ENCODE peak calls at places on chromosome 11, in eight cellular contexts. O is A549; U is lower lobe of right lung; Q is Karpas-422; M is esophagus muscularis mucosa; S is thyroid gland; F is neuronal stem cell; H is CD8-positive, alpha-beta memory T cell. K is an unnamed sample.
A peak's percentile ranks its signal among the peaks of the same experiment; 100 is the strongest.

GRCh38 chr11:12731841-12732336 is 57.7 kb downstream of the TEAD1 start:
- DNase-seq in F (no peak), U (no peak), S (no peak), O (no peak), Q (no peak), M (no peak), H (no peak), K (no peak)

GRCh38 chr11:14956111-14956510 is 16.0 kb downstream of the CALCA start:
- DNase-seq in S (peak; percentile 92), Q (no peak), U (no peak), F (no peak), H (no peak), O (no peak), M (peak; percentile 57), K (no peak)

GRCh38 chr11:80726236-80726635 is 1285.4 kb upstream of the TENM4 start:
- DNase-seq in Q (no peak), S (no peak), O (no peak), M (no peak), U (no peak), F (no peak), H (no peak), K (no peak)

GRCh38 chr11:119320593-119321524 is 3.9 kb upstream of the MCAM start:
- DNase-seq in O (no peak), M (peak; percentile 92), F (no peak), Q (peak; percentile 79), S (peak; percentile 24), H (peak; percentile 31), U (peak; percentile 64), K (peak; percentile 24)

GRCh38 chr11:110027627-110028371 is 65.4 kb upstream of the ZC3H12C start:
- DNase-seq in H (no peak), Q (no peak), S (no peak), O (no peak), U (no peak), M (no peak), F (no peak), K (no peak)

GRCh38 chr11:67572305-67572704 is 11.3 kb upstream of the GSTP1 start:
- DNase-seq in M (no peak), Q (no peak), S (no peak), H (no peak), O (no peak), F (no peak), U (no peak), K (no peak)

GRCh38 chr11:1531961-1532586 is 40.0 kb downstream of the DUSP8 start:
- DNase-seq in H (no peak), F (no peak), Q (no peak), O (no peak), U (no peak), S (no peak), M (no peak), K (no peak)

GRCh38 chr11:73195191-73196007 is 22.7 kb upstream of the P2RY2 start:
- DNase-seq in O (peak; percentile 64), M (no peak), Q (no peak), H (no peak), F (no peak), U (no peak), S (no peak), K (no peak)

GRCh38 chr11:1219836-1220810 is 2.7 kb upstream of the MUC5B start:
- DNase-seq in S (peak; percentile 33), F (no peak), M (no peak), Q (no peak), H (no peak), U (peak; percentile 50), O (no peak), K (no peak)

GRCh38 chr11:34850339-34850738 is 65.8 kb downstream of the APIP start:
- DNase-seq in S (no peak), F (no peak), U (no peak), H (no peak), Q (no peak), O (no peak), M (peak; percentile 34), K (no peak)

GRCh38 chr11:44861829-44862545 is 88.7 kb downstream of the TP53I11 start:
- DNase-seq in M (peak; percentile 96), U (peak; percentile 64), H (peak; percentile 69), S (peak; percentile 7), F (no peak), Q (no peak), O (peak; percentile 94), K (peak; percentile 97)

GRCh38 chr11:134762248-134763029 is 350.4 kb upstream of the B3GAT1 start:
- DNase-seq in U (no peak), F (no peak), Q (no peak), S (no peak), M (peak; percentile 68), H (no peak), O (no peak), K (no peak)

GRCh38 chr11:119712459-119713360 is 16.3 kb downstream of the NECTIN1 start:
- DNase-seq in U (no peak), M (no peak), F (no peak), Q (no peak), O (no peak), H (no peak), S (no peak), K (no peak)

GRCh38 chr11:89405629-89406028 is 85.5 kb downstream of the NOX4 start:
- DNase-seq in O (no peak), S (no peak), M (no peak), H (no peak), Q (peak; percentile 69), U (no peak), F (no peak), K (no peak)

GRCh38 chr11:115170133-115170815 is 333.9 kb downstream of the CADM1 start:
- DNase-seq in H (no peak), S (peak; percentile 61), U (no peak), O (no peak), M (no peak), F (peak; percentile 38), Q (peak; percentile 68), K (no peak)

GRCh38 chr11:124612045-124612444 is 817 bp downstream of the PANX3 start:
- DNase-seq in H (no peak), U (no peak), S (no peak), Q (no peak), O (no peak), M (no peak), F (no peak), K (no peak)

GRCh38 chr11:57681168-57681567 is 13.3 kb downstream of the ZDHHC5 start:
- DNase-seq in U (no peak), F (no peak), Q (no peak), H (no peak), M (no peak), O (no peak), S (no peak), K (no peak)

GRCh38 chr11:107747622-107748021 is 35.8 kb upstream of the SLN start:
- DNase-seq in F (no peak), O (no peak), H (no peak), U (no peak), S (no peak), M (no peak), Q (no peak), K (no peak)

GRCh38 chr11:46480166-46480726 is 88.7 kb upstream of the CHRM4 start:
- DNase-seq in Q (no peak), O (no peak), S (no peak), H (no peak), F (no peak), M (no peak), U (no peak), K (no peak)

GRCh38 chr11:57567210-57567511 is 311 bp downstream of the UBE2L6 start:
- DNase-seq in Q (peak; percentile 63), O (no peak), U (no peak), F (no peak), S (no peak), H (peak; percentile 16), M (no peak), K (peak; percentile 31)

GRCh38 chr11:115266066-115266465 is 238.1 kb downstream of the CADM1 start:
- DNase-seq in M (no peak), Q (no peak), F (no peak), S (no peak), U (no peak), O (no peak), H (no peak), K (no peak)

DNA sequence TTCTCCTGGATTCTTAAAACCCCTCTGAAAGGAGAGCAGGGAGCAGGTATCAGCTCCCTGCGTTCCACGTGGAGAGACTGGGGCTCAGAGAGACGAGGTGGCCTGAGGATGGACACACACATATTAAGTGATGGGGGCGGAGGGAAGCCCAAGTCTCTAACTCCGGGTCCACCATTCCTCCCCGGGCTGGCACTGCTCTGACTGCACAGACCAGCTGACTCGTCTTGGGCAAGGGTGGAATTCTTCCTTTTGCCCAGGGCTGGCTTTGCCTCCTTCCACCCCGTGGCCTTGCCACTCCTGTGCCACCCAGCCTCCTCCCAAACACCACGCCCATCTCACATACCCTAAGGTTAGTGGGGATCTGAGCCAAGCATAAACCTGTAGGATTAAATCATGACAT is 65.0 kb downstream of the BUD13 start:
- DNase-seq in H (no peak), U (no peak), Q (no peak), S (no peak), F (no peak), M (no peak), O (no peak), K (no peak)
- H3K4me3 ChIP-seq in H (no peak overlapping the region), U (no peak overlapping the region), Q (no peak overlapping the region), S (no peak overlapping the region), F (no peak overlapping the region), M (no peak overlapping the region), O (no peak overlapping the region), K (no peak overlapping the region)

GRCh38 chr11:61752925-61753551 is 602 bp downstream of the MYRF start:
- DNase-seq in F (no peak), Q (no peak), S (no peak), O (no peak), M (no peak), H (no peak), U (no peak), K (no peak)
- H3K27ac ChIP-seq in F (no peak overlapping the region), Q (no peak overlapping the region), S (no peak overlapping the region), O (peak overlapping the region; percentile 95), M (no peak overlapping the region), H (peak overlapping the region; percentile 51), U (peak overlapping the region; percentile 34), K (no peak overlapping the region)

DNA sequence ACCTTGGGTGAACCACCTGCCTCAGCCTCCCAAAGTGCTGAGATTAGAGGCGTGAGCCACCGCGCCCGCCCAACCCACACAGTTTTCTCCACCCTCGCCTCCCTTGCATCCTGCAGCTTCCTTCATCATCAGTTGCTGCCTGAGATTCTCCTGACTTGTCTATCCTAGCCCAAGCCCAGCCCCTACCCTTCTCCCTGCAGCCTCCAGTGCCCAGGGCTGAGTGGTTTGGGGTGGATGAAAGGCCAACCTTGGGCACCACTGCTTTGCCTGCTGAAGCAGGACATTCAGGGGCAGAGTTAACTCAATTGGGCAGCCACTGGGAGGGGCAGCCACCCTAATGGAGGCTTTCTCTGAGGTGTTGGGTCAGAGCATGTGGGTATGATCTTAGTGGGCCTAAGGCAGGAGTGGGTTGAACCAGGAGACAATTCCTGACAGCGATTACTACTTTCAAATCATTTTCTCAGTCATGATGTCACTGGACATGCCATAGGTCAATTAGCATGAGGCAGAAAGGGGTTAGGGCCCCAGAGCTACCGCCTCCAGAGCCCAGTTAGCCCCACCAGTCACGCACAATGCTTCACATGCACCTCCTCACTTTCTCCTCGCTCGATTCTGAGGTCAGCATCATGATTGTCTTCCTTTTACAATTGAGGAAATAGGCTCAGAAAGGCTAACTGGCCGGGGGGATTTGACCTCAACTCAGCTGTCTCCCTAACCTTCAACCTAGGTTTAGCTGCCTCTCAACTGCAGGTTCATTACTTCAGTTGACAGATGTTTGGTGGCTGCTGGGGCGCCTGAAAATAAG is 1.0 kb upstream of the FKBP2 start:
- DNase-seq in M (no peak), O (no peak), H (no peak), Q (peak; percentile 85), F (no peak), S (no peak), U (no peak), K (no peak)
- H3K4me1 ChIP-seq in M (peaks cover 46% of the 10 kb centered on the region), O (peaks cover 45% of the 10 kb centered on the region), H (peaks cover 35% of the 10 kb centered on the region), Q (peaks cover 57% of the 10 kb centered on the region), F (peaks cover 13% of the 10 kb centered on the region), S (peaks cover 32% of the 10 kb centered on the region), U (peaks cover 57% of the 10 kb centered on the region), K (peaks cover 36% of the 10 kb centered on the region)

GRCh38 chr11:6654281-6655019 is 1.2 kb downstream of the DCHS1 start:
- DNase-seq in M (peak; percentile 90), U (no peak), H (no peak), Q (no peak), F (no peak), O (no peak), S (no peak), K (no peak)
- H3K4me3 ChIP-seq in M (peak overlapping the region; percentile 61), U (peak overlapping the region; percentile 50), H (peak overlapping the region; percentile 40), Q (no peak overlapping the region), F (peak overlapping the region; percentile 88), O (no peak overlapping the region), S (no peak overlapping the region), K (peak overlapping the region; percentile 41)

K was measured in SJSA1.